ENCODE peak calls at places on chromosomes 13 and 19, in ten cellular contexts. T, K, D, P, I, R, F, W, J and C are unnamed samples.

GRCh38 chr13:93496985-93497673 is 270.5 kb downstream of the GPC6 start:
- DNase-seq in J (no peak), I (no peak), P (no peak), F (no peak), K (no peak), W (no peak), T (no peak), R (no peak), D (peak; percentile 50), C (no peak)

GRCh38 chr13:33228645-33229445 is 56.7 kb downstream of the STARD13 start:
- DNase-seq in R (no peak), F (no peak), D (no peak), P (no peak), K (no peak), I (peak; percentile 73), J (peak; percentile 74), T (peak; percentile 83), W (no peak), C (no peak)

GRCh38 chr19:47713046-47714021 is at the start of gene EHD2:
- DNase-seq in I (peak; percentile 78), P (peak; percentile 92), T (peak; percentile 81), D (peak; percentile 70), W (peak; percentile 85), K (peak; percentile 61), F (no peak), J (peak; percentile 78), R (peak; percentile 59), C (peak; percentile 32)

GRCh38 chr19:41993612-41994483 is at the start of gene ATP1A3:
- DNase-seq in F (no peak), W (no peak), J (peak; percentile 38), T (peak; percentile 25), K (peak; percentile 74), R (peak; percentile 51), P (no peak), D (peak; percentile 91), I (peak; percentile 85), C (peak; percentile 51)

GRCh38 chr13:62309904-62310303 is 894.3 kb upstream of the PCDH20 start:
- DNase-seq in W (no peak), F (no peak), I (peak; percentile 54), K (no peak), D (no peak), R (no peak), P (no peak), T (no peak), J (no peak), C (no peak)

GRCh38 chr19:55366790-55367189 is 3.5 kb downstream of the IL11 start:
- DNase-seq in T (no peak), J (no peak), I (no peak), K (no peak), P (no peak), R (no peak), W (no peak), F (no peak), D (no peak), C (no peak)

GRCh38 chr19:32233885-32234284 is 111.5 kb upstream of the ZNF507 start:
- DNase-seq in T (no peak), F (no peak), W (no peak), D (no peak), R (no peak), J (no peak), P (no peak), K (no peak), I (no peak), C (no peak)

GRCh38 chr13:77697208-77698103 is at the start of gene SLAIN1:
- DNase-seq in F (peak; percentile 74), I (peak; percentile 94), D (peak; percentile 90), W (peak; percentile 75), K (peak; percentile 84), J (no peak), T (no peak), P (peak; percentile 93), R (peak; percentile 86), C (peak; percentile 72)

GRCh38 chr13:36059366-36059765 is 71.8 kb downstream of the DCLK1 start:
- DNase-seq in T (no peak), J (no peak), R (no peak), P (no peak), D (peak; percentile 28), F (no peak), W (peak; percentile 13), I (no peak), K (no peak), C (no peak)

GRCh38 chr13:90793261-90793785 is 554.2 kb upstream of the MIR17HG start:
- DNase-seq in T (no peak), R (no peak), P (no peak), K (no peak), D (no peak), I (no peak), F (no peak), J (no peak), W (no peak), C (no peak)

GRCh38 chr13:101949681-101950080 is 452.2 kb downstream of the FGF14 start:
- DNase-seq in I (no peak), R (no peak), F (no peak), J (no peak), K (no peak), D (no peak), W (no peak), P (no peak), T (no peak), C (no peak)

GRCh38 chr13:96090240-96091101 is 564 bp downstream of the HS6ST3 start:
- DNase-seq in W (no peak), R (peak; percentile 28), D (peak; percentile 57), F (no peak), I (peak; percentile 68), K (peak; percentile 56), T (peak; percentile 13), P (peak; percentile 74), J (no peak), C (peak; percentile 14)

DNA sequence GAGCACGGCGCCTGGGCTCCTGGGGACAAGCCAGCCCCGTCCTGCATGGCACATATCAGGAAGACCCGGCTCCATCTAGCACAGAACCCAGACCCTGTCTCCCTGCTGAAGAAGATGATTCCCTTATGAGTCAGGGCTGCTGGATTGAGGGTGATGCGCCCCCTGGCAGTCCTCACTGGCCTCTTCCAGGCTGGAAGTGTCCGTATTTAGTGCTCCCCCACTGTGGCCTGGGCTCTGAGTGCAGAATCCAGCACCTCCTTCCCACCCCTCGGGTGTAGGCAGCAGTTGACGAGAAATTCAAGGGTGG is 14.9 kb downstream of the COMP start:
- DNase-seq in K (no peak), F (no peak), J (peak; percentile 52), R (no peak), W (no peak), P (no peak), D (peak; percentile 13), T (peak; percentile 58), I (no peak), C (no peak)
- TF ChIP-seq CTCF in K (no peak), F (no peak), J (peak; percentile 45), R (no peak), W (no peak), P (no peak), D (peak; percentile 7), T (peak; percentile 47), I (peak; percentile 11), C (no peak)

GRCh38 chr13:44116562-44117315 is 237.0 kb downstream of the LACC1 start:
- DNase-seq in R (no peak), K (no peak), P (no peak), T (peak; percentile 8), F (no peak), D (no peak), J (peak; percentile 28), I (peak; percentile 56), W (no peak), C (no peak)
- TF ChIP-seq CTCF in R (no peak), K (no peak), P (no peak), T (peak; percentile 24), F (no peak), D (peak; percentile 4), J (peak; percentile 42), I (peak; percentile 25), W (no peak), C (no peak)

GRCh38 chr13:24984134-24984533 is 111.8 kb upstream of the PABPC3 start:
- DNase-seq in J (no peak), I (no peak), T (no peak), R (no peak), K (no peak), W (no peak), D (no peak), P (no peak), F (no peak), C (no peak)

GRCh38 chr13:24986826-24987225 is 109.1 kb upstream of the PABPC3 start:
- DNase-seq in P (no peak), W (no peak), I (no peak), F (no peak), R (no peak), D (no peak), J (no peak), T (no peak), K (no peak), C (no peak)

GRCh38 chr13:24982333-24982999 is 113.5 kb upstream of the PABPC3 start:
- DNase-seq in W (no peak), F (no peak), R (no peak), J (no peak), D (no peak), K (no peak), T (no peak), P (no peak), I (no peak), C (no peak)

GRCh38 chr13:24983094-24983493 is 112.8 kb upstream of the PABPC3 start:
- DNase-seq in D (no peak), K (no peak), W (no peak), P (no peak), R (no peak), T (no peak), F (no peak), I (no peak), J (no peak), C (no peak)

DNA sequence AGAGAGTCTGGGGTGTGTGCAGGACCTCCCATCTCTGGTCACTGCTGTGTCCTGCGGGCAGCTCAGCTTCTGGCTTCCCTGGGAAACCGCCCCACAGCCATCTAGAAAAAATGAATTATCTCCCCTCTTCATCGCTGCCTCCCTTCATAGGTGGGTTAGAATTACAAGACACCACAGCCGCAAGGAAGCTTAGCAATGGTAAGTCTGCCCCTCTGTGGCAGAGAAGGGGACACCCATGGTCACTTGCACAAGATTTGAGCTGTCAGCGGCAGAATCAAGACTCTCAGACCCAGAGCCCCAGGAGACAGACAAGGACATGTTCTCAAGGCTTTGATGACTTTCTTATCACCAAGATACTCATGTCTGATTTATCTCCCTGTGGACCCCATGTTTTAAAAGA is 110.8 kb upstream of the PABPC3 start:
- DNase-seq in K (no peak), W (no peak), I (peak; percentile 50), R (no peak), D (no peak), F (peak; percentile 43), J (no peak), T (no peak), P (no peak), C (no peak)
- TF ChIP-seq CTCF in K (peak; percentile 15), W (no peak), I (peak; percentile 36), R (no peak), D (no peak), F (peak; percentile 15), J (no peak), T (no peak), P (no peak), C (no peak)

DNA sequence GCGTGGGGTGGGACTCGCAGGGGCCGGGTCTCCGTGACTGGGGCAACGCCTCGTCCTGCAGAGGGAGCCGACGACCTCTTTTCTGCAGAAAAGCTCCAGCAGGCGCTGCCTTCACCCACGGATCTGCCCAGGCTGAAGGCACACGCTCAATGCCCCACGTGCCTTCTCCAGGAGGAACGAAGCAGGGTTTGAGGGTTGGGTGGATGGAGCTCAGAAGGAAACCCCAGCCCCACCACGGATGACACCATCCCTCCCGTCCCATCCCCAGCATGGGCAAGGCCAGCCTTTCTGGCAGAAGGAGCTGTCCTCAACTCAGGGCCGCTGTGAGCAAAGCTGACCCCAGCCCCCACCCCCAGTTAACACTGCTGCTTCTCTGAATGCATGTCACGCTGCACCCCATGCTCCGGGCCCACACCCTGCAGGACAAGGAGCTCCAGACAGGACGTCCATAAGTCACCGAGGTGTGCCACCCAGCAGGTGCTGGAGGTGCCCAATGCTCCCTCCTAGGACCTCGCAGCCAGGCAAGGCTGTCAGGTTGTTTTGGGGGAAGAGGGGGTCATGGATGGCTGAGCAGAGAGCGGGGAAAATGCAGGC is 7.4 kb downstream of the C19orf25 start:
- DNase-seq in T (no peak), J (no peak), I (no peak), P (peak; percentile 72), D (no peak), F (no peak), K (no peak), R (no peak), W (no peak), C (no peak)
- TF ChIP-seq CTCF in T (no peak), J (peak; percentile 14), I (no peak), P (no peak), D (peak; percentile 20), F (no peak), K (no peak), R (no peak), W (no peak), C (peak; percentile 28)